ENCODE peak calls at places on chromosomes 2 and 18, in eight cellular contexts. O is GM13977, T is endothelial cell, S is brain microvascular endothelial cell, W is GM06990, M is kidney epithelial cell, U is A549, E is heart right ventricle. Q is an unnamed sample.

GRCh38 chr2:239290618-239291504 is 110.0 kb downstream of the HDAC4 start:
- DNase-seq in O (no peak), T (no peak), S (no peak), W (no peak), M (no peak), U (no peak), E (peak; percentile 67), Q (no peak)

GRCh38 chr2:160576054-160576499 is 82.5 kb upstream of the RBMS1 start:
- DNase-seq in O (no peak), T (no peak), S (peak; percentile 66), W (no peak), M (no peak), U (peak; percentile 52), E (no peak), Q (no peak)

GRCh38 chr2:149579972-149580882 is 7.3 kb downstream of the MMADHC start:
- DNase-seq in O (no peak), T (no peak), S (peak; percentile 56), W (no peak), M (no peak), U (no peak), E (no peak), Q (peak; percentile 35)

GRCh38 chr18:49238433-49239042 is 221.9 kb downstream of the DYM start:
- DNase-seq in O (peak; percentile 12), T (peak; percentile 40), S (peak; percentile 43), W (no peak), M (no peak), U (peak; percentile 34), E (no peak), Q (peak; percentile 26)

GRCh38 chr2:234444888-234445287 is 52.0 kb downstream of the ARL4C start:
- DNase-seq in O (peak; percentile 28), T (no peak), S (peak; percentile 90), W (peak; percentile 48), M (peak; percentile 58), U (no peak), E (no peak), Q (peak; percentile 95)

GRCh38 chr2:112636605-112637288 is 9.0 kb upstream of the SLC20A1 start:
- DNase-seq in O (peak; percentile 47), T (no peak), S (no peak), W (peak; percentile 37), M (no peak), U (no peak), E (no peak), Q (no peak)

GRCh38 chr2:235600406-235600805 is 106.6 kb downstream of the AGAP1 start:
- DNase-seq in O (no peak), T (no peak), S (no peak), W (no peak), M (no peak), U (no peak), E (no peak), Q (no peak)

GRCh38 chr2:84878896-84879594 is 1.8 kb downstream of the TRABD2A start:
- DNase-seq in O (no peak), T (no peak), S (no peak), W (no peak), M (no peak), U (no peak), E (no peak), Q (no peak)

GRCh38 chr2:230770804-230771203 is 58.2 kb downstream of the CAB39 start:
- DNase-seq in O (no peak), T (no peak), S (no peak), W (no peak), M (no peak), U (no peak), E (no peak), Q (peak; percentile 66)

GRCh38 chr2:44974064-44974715 is 32.7 kb downstream of the SIX3 start:
- DNase-seq in O (no peak), T (peak; percentile 60), S (peak; percentile 36), W (no peak), M (no peak), U (peak; percentile 77), E (no peak), Q (peak; percentile 41)

GRCh38 chr2:27885656-27886055 is 4.5 kb downstream of the RBKS start:
- DNase-seq in O (no peak), T (no peak), S (no peak), W (no peak), M (no peak), U (no peak), E (no peak), Q (no peak)

GRCh38 chr2:215654177-215654850 is 218.4 kb upstream of the FN1 start:
- DNase-seq in O (no peak), T (no peak), S (no peak), W (no peak), M (no peak), U (no peak), E (no peak), Q (peak; percentile 63)

DNA sequence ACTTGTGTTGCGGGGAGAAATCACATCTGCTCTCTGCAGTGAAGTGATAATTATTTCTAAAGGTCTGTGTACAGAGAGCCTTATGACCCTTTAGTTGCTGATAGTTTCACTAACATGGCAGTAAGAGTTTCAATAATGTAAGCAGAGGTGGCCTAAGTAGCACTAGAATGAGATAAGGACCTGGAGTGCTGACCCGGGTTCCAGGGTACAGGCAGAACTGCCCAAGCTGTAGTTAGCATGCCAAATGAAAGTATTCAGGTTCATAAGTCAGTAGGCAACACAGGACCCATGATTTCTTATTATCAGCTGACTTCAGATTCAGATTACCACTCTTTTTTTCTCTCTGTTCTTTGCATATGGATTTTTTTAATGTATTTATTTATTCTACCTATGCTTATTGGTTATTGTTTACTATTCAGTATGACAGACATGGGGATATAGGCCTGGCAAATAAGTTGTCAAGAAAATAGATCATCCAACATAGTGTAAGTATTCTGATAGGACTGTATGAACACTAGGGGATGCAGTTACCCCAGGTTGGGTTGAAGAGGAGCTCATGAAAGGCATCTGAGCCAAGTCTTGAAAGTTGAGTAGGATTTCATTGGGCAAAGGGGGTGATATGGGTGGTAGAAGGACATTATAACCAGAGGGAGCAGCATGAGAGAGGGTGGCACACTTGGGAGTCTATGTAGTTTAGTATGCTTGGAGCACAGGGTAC is 105.2 kb downstream of the CCDC85A start:
- DNase-seq in O (no peak), T (no peak), S (no peak), W (no peak), M (no peak), U (no peak), E (no peak), Q (no peak)
- TF ChIP-seq CTCF in O (no peak), T (no peak), S (no peak), W (peak; percentile 41), M (peak; percentile 18), U (no peak), E (peak; percentile 57), Q (peak; percentile 69)

GRCh38 chr2:38539086-38539485 is 63.6 kb downstream of the HNRNPLL start:
- DNase-seq in O (no peak), T (no peak), S (no peak), W (no peak), M (no peak), U (no peak), E (no peak), Q (no peak)
- TF ChIP-seq CTCF in O (no peak), T (no peak), S (peak; percentile 10), W (peak; percentile 10), M (no peak), U (no peak), E (no peak), Q (peak; percentile 31)

GRCh38 chr2:110876167-110876999 is 144.0 kb downstream of the ACOXL start:
- DNase-seq in O (no peak), T (no peak), S (no peak), W (no peak), M (no peak), U (no peak), E (no peak), Q (no peak)
- TF ChIP-seq CTCF in O (peak; percentile 30), T (peak; percentile 43), S (no peak), W (peak; percentile 37), M (no peak), U (peak; percentile 17), E (no peak), Q (peak; percentile 52)

GRCh38 chr2:47512581-47513083 is 109.7 kb downstream of the MSH2 start:
- DNase-seq in O (no peak), T (peak; percentile 9), S (no peak), W (no peak), M (no peak), U (peak; percentile 32), E (no peak), Q (peak; percentile 9)

GRCh38 chr2:47509981-47510380 is 107.0 kb downstream of the MSH2 start:
- DNase-seq in O (no peak), T (no peak), S (no peak), W (no peak), M (no peak), U (no peak), E (no peak), Q (no peak)

GRCh38 chr2:47509250-47509649 is 106.3 kb downstream of the MSH2 start:
- DNase-seq in O (no peak), T (no peak), S (no peak), W (no peak), M (no peak), U (no peak), E (no peak), Q (no peak)

GRCh38 chr2:47508641-47509040 is 105.7 kb downstream of the MSH2 start:
- DNase-seq in O (no peak), T (no peak), S (no peak), W (no peak), M (no peak), U (no peak), E (no peak), Q (no peak)

DNA sequence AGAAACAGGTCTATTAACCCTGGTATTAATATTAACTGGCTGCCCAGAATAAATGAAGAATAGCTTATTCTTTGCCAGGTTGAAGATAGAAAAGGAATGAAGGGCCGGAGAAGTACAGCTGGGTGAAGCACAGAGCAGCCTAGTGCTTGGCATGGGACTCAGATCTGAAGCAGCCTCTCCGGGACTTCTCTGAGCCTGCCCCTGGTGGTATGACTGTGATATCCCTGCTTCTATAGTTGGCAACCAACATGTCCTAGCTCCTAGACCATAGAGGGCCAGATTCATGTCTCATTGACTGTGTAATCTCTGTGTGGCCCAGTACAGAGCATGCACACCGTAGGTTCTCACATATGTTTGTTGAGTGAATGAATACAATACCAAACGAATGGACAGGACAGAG is 107.8 kb downstream of the MSH2 start:
- DNase-seq in O (no peak), T (no peak), S (no peak), W (no peak), M (no peak), U (peak; percentile 38), E (no peak), Q (peak; percentile 15)
- TF ChIP-seq CTCF in O (no peak), T (no peak), S (peak; percentile 41), W (peak; percentile 20), M (no peak), U (no peak), E (no peak), Q (peak; percentile 23)

Q was measured in HFFc6.